ENCODE peak calls at places on chromosomes 12 and 14, in four cellular contexts. L, Z, M and Q are unnamed samples.

GRCh38 chr12:63808631-63809030 is 28.9 kb downstream of the RXYLT1 start:
- DNase-seq in L (peak; percentile 28), M (no peak), Z (no peak), Q (no peak)

GRCh38 chr12:88017964-88018363 is 11.2 kb downstream of the C12orf50 start:
- DNase-seq in M (no peak), L (no peak), Z (no peak), Q (no peak)

GRCh38 chr12:67441736-67442346 is 172.7 kb downstream of the CAND1 start:
- DNase-seq in Z (no peak), M (peak; percentile 57), L (peak; percentile 77), Q (peak; percentile 47)

GRCh38 chr14:22218729-22219128 is 370.3 kb downstream of the DAD1 start:
- DNase-seq in L (no peak), M (no peak), Z (no peak), Q (no peak)

GRCh38 chr12:124653169-124653931 is 85.9 kb upstream of the NCOR2 start:
- DNase-seq in M (no peak), L (peak; percentile 17), Z (no peak), Q (peak; percentile 16)

GRCh38 chr14:101108579-101109346 is 205.2 kb upstream of the RTL1 start:
- DNase-seq in Z (no peak), L (no peak), M (no peak), Q (no peak)

GRCh38 chr12:84877340-84877739 is 35.3 kb downstream of the SLC6A15 start:
- DNase-seq in M (no peak), Z (no peak), L (no peak), Q (no peak)

GRCh38 chr12:53131844-53132243 is 28.6 kb downstream of the SOAT2 start:
- DNase-seq in L (no peak), M (no peak), Z (no peak), Q (no peak)

GRCh38 chr12:42729532-42729895 is 140.0 kb upstream of the PRICKLE1 start:
- DNase-seq in M (no peak), L (no peak), Z (no peak), Q (no peak)

GRCh38 chr12:124730455-124730932 is 133.2 kb downstream of the SCARB1 start:
- DNase-seq in M (no peak), Z (no peak), L (peak; percentile 73), Q (peak; percentile 37)

GRCh38 chr12:56071648-56072047 is 8.3 kb upstream of the ERBB3 start:
- DNase-seq in L (peak; percentile 51), Z (no peak), M (no peak), Q (no peak)

GRCh38 chr14:61502459-61503093 is 181.2 kb downstream of the PRKCH start:
- DNase-seq in L (no peak), M (no peak), Z (no peak), Q (peak; percentile 55)

GRCh38 chr12:127711108-127711507 is 555.9 kb upstream of the TMEM132C start:
- DNase-seq in L (no peak), Z (no peak), M (peak; percentile 29), Q (no peak)

GRCh38 chr14:105588236-105588860 is 62.0 kb downstream of the TMEM121 start:
- DNase-seq in L (no peak), M (no peak), Z (no peak), Q (no peak)

GRCh38 chr12:87995581-87996178 is 33.5 kb downstream of the C12orf50 start:
- DNase-seq in Z (no peak), M (peak; percentile 37), L (peak; percentile 73), Q (peak; percentile 74)

GRCh38 chr12:109624467-109624866 is 50.9 kb downstream of the MVK start:
- DNase-seq in M (no peak), L (no peak), Z (no peak), Q (no peak)

GRCh38 chr14:33972522-33973162 is 21.8 kb upstream of the EGLN3 start:
- DNase-seq in M (no peak), Z (peak; percentile 61), L (no peak), Q (no peak)

GRCh38 chr12:96136129-96136528 is 58.0 kb upstream of the ELK3 start:
- DNase-seq in L (peak; percentile 61), Z (no peak), M (no peak), Q (peak; percentile 94)

GRCh38 chr12:26799741-26800140 is 33.3 kb downstream of the ITPR2 start:
- DNase-seq in L (no peak), M (no peak), Z (no peak), Q (peak; percentile 18)

GRCh38 chr14:102203382-102203781 is 63.7 kb downstream of the WDR20 start:
- DNase-seq in L (no peak), Z (no peak), M (no peak), Q (no peak)

GRCh38 chr12:49636979-49637378 is 13.6 kb downstream of the PRPF40B start:
- DNase-seq in L (peak; percentile 68), M (peak; percentile 71), Z (no peak), Q (peak; percentile 76)

GRCh38 chr14:89848165-89848564 is 106.4 kb downstream of the EFCAB11 start:
- DNase-seq in Z (no peak), M (no peak), L (peak; percentile 71), Q (no peak)

DNA sequence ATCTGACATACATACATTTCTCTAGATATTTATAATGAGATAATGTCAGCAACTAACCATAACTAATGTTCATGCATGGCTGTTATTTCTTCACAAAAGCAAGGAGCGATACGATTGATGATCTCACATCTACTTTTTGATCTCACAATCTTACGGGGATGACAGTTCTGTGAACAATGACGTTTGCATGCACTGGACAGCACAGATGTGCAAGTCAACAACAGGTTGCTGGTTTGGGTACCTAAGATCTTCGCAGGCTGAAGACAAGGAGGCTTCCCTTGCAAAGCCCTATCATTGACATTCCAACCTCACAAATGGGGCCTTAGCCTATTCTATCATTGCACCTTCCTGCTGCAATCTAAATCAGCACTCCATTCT is 53.6 kb downstream of the C12orf42 start:
- DNase-seq in Z (no peak), L (no peak), M (no peak), Q (no peak)
- H3K4me1 ChIP-seq in Z (peaks cover 22% of the 10 kb centered on the region), L (no peaks in the 10 kb centered on the region), M (no peaks in the 10 kb centered on the region), Q (no peaks in the 10 kb centered on the region)

GRCh38 chr12:25458047-25458552 is 95.0 kb downstream of the LMNTD1 start:
- DNase-seq in L (peak; percentile 97), M (no peak), Z (no peak), Q (peak; percentile 91)
- TF ChIP-seq FOS in L (peak; percentile 99), M (no peak), Z (no peak), Q (peak; percentile 98)

DNA sequence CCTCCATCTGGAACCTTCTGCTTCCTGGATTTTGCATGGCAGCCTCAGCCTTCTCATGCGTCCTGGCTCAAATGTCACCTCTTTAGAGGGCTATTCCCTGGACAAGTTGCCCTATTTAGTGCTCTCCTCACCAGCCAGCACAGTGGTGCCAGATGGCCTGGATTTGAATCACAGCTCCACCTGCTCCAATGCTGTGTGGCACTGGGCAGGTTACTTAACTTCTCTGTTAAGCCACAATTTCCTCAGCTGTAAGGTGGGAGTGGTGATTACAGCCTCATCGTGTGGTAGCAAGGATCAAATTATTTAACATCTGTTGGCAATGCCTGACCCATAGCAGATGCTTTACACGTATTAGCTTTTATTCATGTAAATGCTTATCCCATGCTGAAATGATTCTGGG is 16.7 kb upstream of the POP5 start:
- DNase-seq in L (no peak), Z (no peak), M (no peak), Q (no peak)
- H3K9ac ChIP-seq in L (no peak overlapping the region), Z (no peak overlapping the region), M (no peak overlapping the region), Q (no peak overlapping the region)

GRCh38 chr12:57092876-57093411 is 4.0 kb downstream of the NAB2 start:
- DNase-seq in L (no peak), M (no peak), Z (no peak), Q (no peak)

GRCh38 chr12:57096099-57096572 is 7.2 kb downstream of the NAB2 start:
- DNase-seq in M (peak; percentile 21), L (no peak), Z (no peak), Q (no peak)

GRCh38 chr12:57093412-57094193 is 4.7 kb downstream of the NAB2 start:
- DNase-seq in Z (no peak), M (peak; percentile 86), L (peak; percentile 90), Q (peak; percentile 38)

GRCh38 chr12:57095440-57095839 is 6.5 kb downstream of the NAB2 start:
- DNase-seq in M (no peak), Z (no peak), L (no peak), Q (no peak)

GRCh38 chr12:57094194-57095160 is 5.6 kb downstream of the NAB2 start:
- DNase-seq in Z (no peak), L (no peak), M (no peak), Q (no peak)
- H3K4me1 ChIP-seq in Z (peaks cover 36% of the 10 kb centered on the region), L (peaks cover 41% of the 10 kb centered on the region), M (peaks cover 42% of the 10 kb centered on the region), Q (peaks cover 14% of the 10 kb centered on the region)

DNA sequence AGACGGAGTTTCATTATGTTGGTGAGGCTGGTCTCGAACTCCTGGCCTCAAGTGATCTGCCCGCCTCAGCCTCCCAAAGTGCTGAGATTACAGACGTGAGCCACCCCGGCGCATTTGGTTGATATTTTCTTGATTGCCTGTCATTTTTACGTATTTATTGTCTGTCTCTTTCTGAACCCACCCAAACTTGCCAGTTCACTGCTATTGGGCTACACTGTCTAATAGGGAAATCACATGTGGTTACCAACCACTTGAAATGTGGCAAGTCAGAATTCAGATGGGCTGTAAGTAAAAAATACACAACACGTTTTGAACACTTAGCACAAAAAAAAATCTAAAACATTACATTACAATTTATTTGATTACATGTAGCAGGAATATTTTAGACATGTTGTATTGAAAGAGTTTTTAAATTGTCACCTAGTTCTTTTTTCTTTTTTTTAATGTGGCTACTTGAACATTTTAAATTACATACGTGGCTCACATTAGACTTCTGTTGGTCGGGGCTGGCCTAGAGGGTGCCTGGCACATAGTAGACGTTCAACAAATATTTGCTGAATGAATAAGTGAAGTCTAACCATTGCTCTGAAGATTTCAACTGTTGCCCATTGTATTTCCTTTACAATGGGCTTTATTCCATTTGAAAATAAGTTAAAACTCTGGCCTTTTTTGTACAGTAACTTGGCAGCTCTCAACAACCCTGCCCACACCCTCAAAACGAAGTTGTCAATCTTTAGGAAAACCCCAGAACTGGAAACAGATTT is 1.9 kb downstream of the WSB2 start:
- DNase-seq in L (peak; percentile 47), Z (no peak), M (no peak), Q (peak; percentile 32)
- TF ChIP-seq FOS in L (no peak), Z (no peak), M (no peak), Q (no peak)

GRCh38 chr14:103361868-103362267 is 23.3 kb upstream of the MARK3 start:
- DNase-seq in Z (no peak), M (no peak), L (peak; percentile 99), Q (peak; percentile 90)
- H3K9ac ChIP-seq in Z (no peak overlapping the region), M (no peak overlapping the region), L (peak overlapping the region; percentile 43), Q (peak overlapping the region; percentile 7)

DNA sequence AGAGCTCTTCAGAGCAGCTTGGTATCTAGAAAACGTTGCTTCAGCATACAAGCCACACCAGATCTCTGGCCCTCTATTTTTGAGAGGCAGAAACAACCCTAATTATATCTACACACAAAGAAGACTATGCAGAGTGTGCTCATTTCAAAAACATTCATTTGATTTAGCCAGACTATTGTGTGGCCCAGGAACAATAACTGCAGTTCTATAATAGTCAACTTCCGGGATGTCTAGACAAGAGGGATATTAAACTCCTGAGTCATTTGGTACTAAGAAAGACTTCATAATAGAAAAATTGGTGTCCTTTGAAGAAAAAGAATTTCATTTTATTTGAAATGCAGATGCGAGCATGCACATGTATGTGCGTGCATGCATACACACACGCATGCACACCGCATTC is 153.8 kb downstream of the PELI2 start:
- DNase-seq in Z (no peak), M (no peak), L (peak; percentile 71), Q (peak; percentile 94)
- H3K4me1 ChIP-seq in Z (no peaks in the 10 kb centered on the region), M (no peaks in the 10 kb centered on the region), L (peaks cover 19% of the 10 kb centered on the region), Q (peaks cover 34% of the 10 kb centered on the region)